ENCODE peak calls at places on chromosomes 4 and X, in ten cellular contexts. W is NCI-H345; Z is AG09309; O is ovary; F is iPS-NIHi11; I is substantia nigra; U is activated effector memory CD4-positive, alpha-beta T cell treated with Interleukin-2 at 50 U/mL for 16 hours; L is cardiac fibroblast; P is CD4-positive, CD25-positive, alpha-beta regulatory T cell; J is nephron progenitor cell. B is an unnamed sample.

GRCh38 chr4:147207941-147208340 is 262.3 kb upstream of the TTC29 start:
- DNase-seq in Z (no peak), U (no peak), J (no peak), F (no peak), O (no peak), I (no peak), P (no peak), W (no peak), L (no peak), B (no peak)

GRCh38 chr4:69321153-69321729 is 41.0 kb downstream of the UGT2B28 start:
- DNase-seq in L (no peak), Z (no peak), U (no peak), W (no peak), O (no peak), F (no peak), I (no peak), P (no peak), J (no peak), B (no peak)

GRCh38 chrX:136126892-136127406 is 20.4 kb upstream of the FHL1 start:
- DNase-seq in Z (no peak), P (no peak), J (no peak), O (no peak), L (no peak), W (no peak), F (no peak), U (no peak), I (no peak), B (no peak)

GRCh38 chr4:100738388-100739165 is 220.8 kb upstream of the EMCN start:
- DNase-seq in L (peak), W (no peak), P (no peak), F (peak), J (no peak), O (no peak), I (no peak), Z (peak), U (no peak), B (peak)

GRCh38 chr4:28788929-28789490 is 1928.4 kb downstream of the STIM2 start:
- DNase-seq in L (no peak), W (no peak), J (no peak), P (no peak), O (no peak), U (no peak), F (no peak), Z (no peak), I (no peak), B (no peak)

GRCh38 chr4:4780634-4781287 is 78.7 kb upstream of the MSX1 start:
- DNase-seq in U (no peak), Z (peak), O (no peak), L (peak), I (no peak), J (no peak), W (no peak), F (no peak), P (no peak), B (peak)

GRCh38 chr4:147546341-147546740 is 65.4 kb downstream of the EDNRA start:
- DNase-seq in F (no peak), J (no peak), I (no peak), W (no peak), L (peak), Z (peak), U (no peak), P (no peak), O (no peak), B (peak)

GRCh38 chr4:89109841-89110540 is 1.3 kb upstream of the TIGD2 start:
- DNase-seq in U (no peak), J (no peak), P (no peak), Z (no peak), W (no peak), L (no peak), O (no peak), I (no peak), F (no peak), B (no peak)

GRCh38 chrX:43845776-43846175 is 36.5 kb downstream of the MAOB start:
- DNase-seq in J (no peak), W (no peak), L (no peak), F (no peak), U (no peak), O (no peak), Z (no peak), P (no peak), I (no peak), B (no peak)

GRCh38 chr4:107166181-107166580 is 130.1 kb upstream of the DKK2 start:
- DNase-seq in U (no peak), Z (no peak), J (no peak), I (no peak), F (no peak), L (no peak), P (no peak), W (no peak), O (no peak), B (no peak)

GRCh38 chrX:313546-313945 is 5.0 kb downstream of the GTPBP6 start:
- DNase-seq in W (no peak), P (no peak), I (no peak), F (no peak), O (peak), U (no peak), Z (no peak), J (no peak), L (no peak), B (no peak)

GRCh38 chr4:71713611-71714203 is 70.2 kb downstream of the GC start:
- DNase-seq in I (no peak), O (no peak), J (no peak), P (peak), W (peak), Z (peak), U (no peak), F (peak), L (peak), B (no peak)

GRCh38 chr4:150609131-150609530 is 27.2 kb downstream of the MAB21L2 start:
- DNase-seq in L (no peak), W (no peak), F (no peak), P (no peak), O (no peak), U (no peak), Z (no peak), I (no peak), J (no peak), B (no peak)

GRCh38 chrX:67544281-67544680 is 460 bp downstream of the AR start:
- DNase-seq in I (peak), W (no peak), P (no peak), O (peak), J (peak), L (peak), F (peak), Z (no peak), U (no peak), B (peak)

GRCh38 chrX:15881498-15881897 is 26.9 kb upstream of the AP1S2 start:
- DNase-seq in J (no peak), L (no peak), P (no peak), O (no peak), Z (no peak), U (no peak), I (no peak), F (no peak), W (no peak), B (no peak)

GRCh38 chrX:30659421-30659820 is 6.2 kb downstream of the GK start:
- DNase-seq in U (no peak), P (peak), O (no peak), Z (peak), J (no peak), I (no peak), L (peak), F (no peak), W (no peak), B (no peak)

GRCh38 chr4:8618421-8618820 is 25.9 kb downstream of the CPZ start:
- DNase-seq in L (no peak), Z (no peak), F (no peak), W (no peak), I (no peak), O (peak), U (no peak), P (no peak), J (no peak), B (no peak)

GRCh38 chr4:125492957-125493356 is 178.2 kb downstream of the FAT4 start:
- DNase-seq in L (no peak), I (no peak), W (no peak), J (no peak), P (no peak), F (no peak), O (no peak), U (no peak), Z (no peak), B (no peak)

GRCh38 chr4:156946508-156947197 is 24.9 kb downstream of the PDGFC start:
- DNase-seq in J (no peak), L (peak), W (no peak), F (no peak), I (no peak), U (no peak), Z (peak), P (no peak), O (no peak), B (peak)

GRCh38 chr4:56699537-56699936 is 18.4 kb upstream of the HOPX start:
- DNase-seq in P (no peak), L (no peak), J (no peak), Z (no peak), O (no peak), U (no peak), I (no peak), W (no peak), F (no peak), B (no peak)

GRCh38 chr4:139660518-139661149 is 5.0 kb upstream of the MGST2 start:
- DNase-seq in I (no peak), J (no peak), O (no peak), P (no peak), F (no peak), W (no peak), U (no peak), Z (no peak), L (peak), B (no peak)

GRCh38 chrX:33840176-33840575 is 291.9 kb downstream of the FAM47A start:
- DNase-seq in I (peak), P (no peak), W (peak), Z (no peak), U (no peak), F (peak), J (no peak), L (no peak), O (no peak), B (peak)

GRCh38 chr4:56823933-56824600 is 2.6 kb upstream of the SPINK2 start:
- DNase-seq in L (no peak), O (no peak), I (no peak), J (no peak), P (no peak), F (no peak), U (no peak), W (no peak), Z (no peak), B (no peak)

GRCh38 chr4:23856630-23857029 is 33.2 kb downstream of the PPARGC1A start:
- DNase-seq in O (peak), F (no peak), W (no peak), L (peak), J (no peak), P (no peak), I (peak), Z (no peak), U (no peak), B (no peak)

GRCh38 chrX:42714981-42715688 is 62.8 kb downstream of the PPP1R2C start:
- DNase-seq in Z (no peak), J (peak), U (peak), O (no peak), F (peak), L (no peak), I (peak), P (peak), W (no peak), B (peak)

GRCh38 chr4:185839204-185839712 is 27.3 kb upstream of the SORBS2 start:
- DNase-seq in I (no peak), U (no peak), W (peak), L (peak), Z (peak), O (peak), F (peak), P (no peak), J (peak), B (peak)

GRCh38 chrX:54357414-54358377 is at the start of gene WNK3:
- DNase-seq in Z (no peak), O (peak), W (peak), P (peak), F (peak), I (peak), U (peak), J (peak), L (peak), B (peak)

GRCh38 chrX:112520124-112520523 is 159.6 kb downstream of the LHFPL1 start:
- DNase-seq in W (no peak), L (no peak), I (no peak), F (no peak), U (no peak), P (no peak), J (no peak), O (no peak), Z (no peak), B (no peak)

GRCh38 chrX:129931411-129932136 is 25.6 kb downstream of the UTP14A start:
- DNase-seq in L (peak), P (peak), Z (peak), I (peak), W (peak), O (peak), J (peak), F (peak), U (peak), B (peak)

GRCh38 chr4:100367451-100367850 is 150.4 kb downstream of the EMCN start:
- DNase-seq in W (no peak), P (no peak), O (no peak), Z (no peak), U (no peak), F (no peak), J (no peak), I (no peak), L (peak), B (no peak)

GRCh38 chr4:162282711-162283110 is 118.9 kb upstream of the FSTL5 start:
- DNase-seq in W (no peak), J (no peak), U (no peak), I (no peak), L (no peak), O (no peak), F (no peak), P (no peak), Z (no peak), B (no peak)

GRCh38 chr4:83618431-83618830 is 82.5 kb downstream of the GPAT3 start:
- DNase-seq in L (peak), J (no peak), O (no peak), I (no peak), U (no peak), W (no peak), P (no peak), Z (no peak), F (peak), B (peak)

GRCh38 chr4:163808091-163808490 is 313.6 kb downstream of the TMA16 start:
- DNase-seq in O (no peak), F (no peak), W (no peak), I (no peak), J (no peak), Z (no peak), P (no peak), L (no peak), U (no peak), B (no peak)

GRCh38 chr4:138241281-138242075 is 671 bp downstream of the SLC7A11 start:
- DNase-seq in F (no peak), J (peak), U (no peak), I (no peak), Z (no peak), P (no peak), O (no peak), W (no peak), L (peak), B (peak)

GRCh38 chrX:110414273-110414672 is 55.6 kb downstream of the RTL9 start:
- DNase-seq in L (no peak), U (no peak), W (no peak), Z (no peak), I (no peak), O (no peak), J (no peak), P (no peak), F (no peak), B (no peak)

GRCh38 chr4:178712486-178712885 is 1270.2 kb upstream of the AGA start:
- DNase-seq in I (no peak), U (no peak), O (no peak), F (no peak), J (no peak), P (no peak), Z (no peak), L (no peak), W (no peak), B (no peak)

GRCh38 chr4:70651864-70652506 is 14.3 kb downstream of the JCHAIN start:
- DNase-seq in F (peak), L (peak), Z (peak), J (no peak), W (peak), O (no peak), P (peak), U (no peak), I (no peak), B (no peak)

GRCh38 chrX:16765618-16766017 is 20.6 kb upstream of the TXLNG start:
- DNase-seq in W (no peak), L (no peak), Z (no peak), U (no peak), P (no peak), F (no peak), J (no peak), I (no peak), O (no peak), B (no peak)

GRCh38 chr4:113026556-113026955 is 22.9 kb upstream of the ANK2 start:
- DNase-seq in I (no peak), F (no peak), L (peak), W (no peak), Z (no peak), J (no peak), P (no peak), O (no peak), U (no peak), B (no peak)

B was measured in MG63.